ENCODE peak calls at places on chromosomes 11 and 22, in five cellular contexts. One of them, this sample, is unnamed.

GRCh38 chr11:12020546-12020945 is 12.1 kb upstream of the DKK3 start:
- DNase-seq in AG08395: no peak
- DNase-seq in occipital lobe: no peak
- DNase-seq in WERI-Rb-1: no peak
- DNase-seq in Calu3: no peak
- DNase-seq in this sample: no peak

GRCh38 chr22:30310881-30311771 is 15.6 kb downstream of the TBC1D10A start:
- DNase-seq in Calu3: no peak
- DNase-seq in WERI-Rb-1: no peak
- DNase-seq in AG08395: peak
- DNase-seq in occipital lobe: no peak
- DNase-seq in this sample: no peak

GRCh38 chr11:66428933-66429332 is 8.1 kb downstream of the NPAS4 start:
- DNase-seq in WERI-Rb-1: no peak
- DNase-seq in Calu3: no peak
- DNase-seq in occipital lobe: no peak
- DNase-seq in AG08395: no peak
- DNase-seq in this sample: no peak

GRCh38 chr22:28884754-28885375 is 1.5 kb downstream of the ZNRF3 start:
- DNase-seq in AG08395: no peak
- DNase-seq in Calu3: peak
- DNase-seq in WERI-Rb-1: no peak
- DNase-seq in occipital lobe: no peak
- DNase-seq in this sample: no peak

GRCh38 chr11:109864161-109864661 is 229.0 kb upstream of the ZC3H12C start:
- DNase-seq in occipital lobe: no peak
- DNase-seq in AG08395: no peak
- DNase-seq in Calu3: no peak
- DNase-seq in WERI-Rb-1: no peak
- DNase-seq in this sample: no peak

GRCh38 chr11:110991621-110992355 is 253.7 kb upstream of the POU2AF2 start:
- DNase-seq in Calu3: no peak
- DNase-seq in occipital lobe: no peak
- DNase-seq in WERI-Rb-1: no peak
- DNase-seq in AG08395: peak
- DNase-seq in this sample: no peak

GRCh38 chr22:49704345-49705215 is 123.1 kb downstream of the BRD1 start:
- DNase-seq in WERI-Rb-1: no peak
- DNase-seq in occipital lobe: no peak
- DNase-seq in Calu3: no peak
- DNase-seq in AG08395: no peak
- DNase-seq in this sample: no peak

GRCh38 chr11:90288207-90288821 is 65.5 kb upstream of the CHORDC1 start:
- DNase-seq in WERI-Rb-1: no peak
- DNase-seq in occipital lobe: no peak
- DNase-seq in AG08395: no peak
- DNase-seq in Calu3: no peak
- DNase-seq in this sample: no peak

GRCh38 chr22:25641650-25642049 is 77.2 kb downstream of the GRK3 start:
- DNase-seq in Calu3: no peak
- DNase-seq in AG08395: no peak
- DNase-seq in occipital lobe: no peak
- DNase-seq in WERI-Rb-1: no peak
- DNase-seq in this sample: no peak

GRCh38 chr11:64359712-64360402 is 895 bp downstream of the RPS6KA4 start:
- DNase-seq in AG08395: no peak
- DNase-seq in Calu3: no peak
- DNase-seq in WERI-Rb-1: no peak
- DNase-seq in occipital lobe: peak
- DNase-seq in this sample: no peak

GRCh38 chr11:62487698-62488551 is 58.7 kb downstream of the AHNAK start:
- DNase-seq in Calu3: no peak
- DNase-seq in occipital lobe: no peak
- DNase-seq in AG08395: no peak
- DNase-seq in WERI-Rb-1: no peak
- DNase-seq in this sample: no peak

GRCh38 chr11:128496249-128496648 is 91.1 kb downstream of the ETS1 start:
- DNase-seq in Calu3: no peak
- DNase-seq in occipital lobe: no peak
- DNase-seq in AG08395: no peak
- DNase-seq in WERI-Rb-1: no peak
- DNase-seq in this sample: no peak

GRCh38 chr11:5618807-5619206 is 6.0 kb upstream of the TRIM34 start:
- DNase-seq in AG08395: peak
- DNase-seq in WERI-Rb-1: no peak
- DNase-seq in occipital lobe: no peak
- DNase-seq in Calu3: no peak
- DNase-seq in this sample: no peak

GRCh38 chr11:75468534-75469340 is 35.7 kb upstream of the KLHL35 start:
- DNase-seq in AG08395: peak
- DNase-seq in occipital lobe: no peak
- DNase-seq in Calu3: no peak
- DNase-seq in WERI-Rb-1: peak
- DNase-seq in this sample: no peak

GRCh38 chr22:41762980-41763779 is 37.3 kb upstream of the CCDC134 start:
- DNase-seq in AG08395: no peak
- DNase-seq in WERI-Rb-1: peak
- DNase-seq in Calu3: peak
- DNase-seq in occipital lobe: no peak
- DNase-seq in this sample: peak

GRCh38 chr11:86955674-86956522 is 703 bp upstream of the FZD4 start:
- DNase-seq in occipital lobe: peak
- DNase-seq in AG08395: peak
- DNase-seq in WERI-Rb-1: peak
- DNase-seq in Calu3: peak
- DNase-seq in this sample: no peak

GRCh38 chr22:46055851-46056168 is 78.8 kb upstream of the WNT7B start:
- DNase-seq in occipital lobe: no peak
- DNase-seq in WERI-Rb-1: no peak
- DNase-seq in Calu3: no peak
- DNase-seq in AG08395: no peak
- DNase-seq in this sample: no peak

GRCh38 chr11:122491486-122491885 is 164.0 kb upstream of the UBASH3B start:
- DNase-seq in AG08395: peak
- DNase-seq in Calu3: no peak
- DNase-seq in WERI-Rb-1: no peak
- DNase-seq in occipital lobe: no peak
- DNase-seq in this sample: no peak

GRCh38 chr11:116857316-116857715 is 19.9 kb upstream of the APOA1 start:
- DNase-seq in AG08395: no peak
- DNase-seq in occipital lobe: no peak
- DNase-seq in Calu3: no peak
- DNase-seq in WERI-Rb-1: no peak
- DNase-seq in this sample: no peak

GRCh38 chr11:12631651-12632050 is 42.6 kb upstream of the TEAD1 start:
- DNase-seq in occipital lobe: no peak
- DNase-seq in WERI-Rb-1: peak
- DNase-seq in AG08395: no peak
- DNase-seq in Calu3: no peak
- DNase-seq in this sample: no peak

GRCh38 chr11:16154715-16155396 is 201.5 kb downstream of the SOX6 start:
- DNase-seq in AG08395: no peak
- DNase-seq in WERI-Rb-1: no peak
- DNase-seq in Calu3: peak
- DNase-seq in occipital lobe: no peak
- DNase-seq in this sample: no peak

GRCh38 chr22:21000215-21000986 is 1.5 kb downstream of the THAP7 start:
- DNase-seq in AG08395: no peak
- DNase-seq in Calu3: no peak
- DNase-seq in WERI-Rb-1: no peak
- DNase-seq in occipital lobe: no peak
- DNase-seq in this sample: no peak

GRCh38 chr22:29825578-29825977 is 12.5 kb downstream of the ASCC2 start:
- DNase-seq in AG08395: no peak
- DNase-seq in WERI-Rb-1: no peak
- DNase-seq in occipital lobe: no peak
- DNase-seq in Calu3: no peak
- DNase-seq in this sample: no peak

This sample was measured in CD4-positive, alpha-beta T cell.